ENCODE peak calls at places on chromosome 2, in ten cellular contexts. R, F, S, V, M, B, J, A, K and G are unnamed samples.

GRCh38 chr2:222575618-222576017 is 80.3 kb downstream of the FARSB start:
- DNase-seq in V (no peak), R (no peak), B (no peak), F (no peak), M (no peak), S (no peak), J (no peak), K (no peak), A (no peak), G (no peak)

GRCh38 chr2:158914066-158914465 is 54.4 kb upstream of the TANC1 start:
- DNase-seq in A (no peak), R (no peak), V (no peak), S (no peak), J (no peak), K (no peak), F (no peak), M (no peak), B (no peak), G (no peak)

GRCh38 chr2:224841910-224842309 is 125.7 kb upstream of the CCDC195 start:
- DNase-seq in F (no peak), S (no peak), R (no peak), A (no peak), V (no peak), K (no peak), M (no peak), J (no peak), B (no peak), G (no peak)

GRCh38 chr2:227406177-227407031 is 18.7 kb upstream of the SCYGR1 start:
- DNase-seq in S (peak; percentile 96), F (peak; percentile 96), J (peak; percentile 98), M (peak; percentile 6), B (peak; percentile 89), V (peak; percentile 14), R (peak; percentile 86), A (peak; percentile 75), K (peak; percentile 100), G (no peak)

GRCh38 chr2:47334356-47335136 is 68.4 kb upstream of the MSH2 start:
- DNase-seq in V (no peak), A (peak; percentile 95), K (peak; percentile 46), M (no peak), B (peak; percentile 20), S (no peak), J (no peak), R (peak; percentile 61), F (no peak), G (no peak)

GRCh38 chr2:1795842-1796580 is 51.7 kb upstream of the PXDN start:
- DNase-seq in F (no peak), V (no peak), K (no peak), R (no peak), A (no peak), J (no peak), S (no peak), B (no peak), M (no peak), G (no peak)

GRCh38 chr2:161136696-161137324 is 23.4 kb upstream of the TANK start:
- DNase-seq in J (peak; percentile 26), B (peak; percentile 23), R (no peak), F (no peak), V (no peak), A (no peak), S (peak; percentile 79), M (no peak), K (peak; percentile 40), G (peak; percentile 52)

GRCh38 chr2:178999476-178999875 is 50.5 kb downstream of the CCDC141 start:
- DNase-seq in F (no peak), B (no peak), V (no peak), J (no peak), M (no peak), R (no peak), A (no peak), S (no peak), K (no peak), G (no peak)

GRCh38 chr2:149814049-149814448 is 226.5 kb upstream of the MMADHC start:
- DNase-seq in F (no peak), V (no peak), S (no peak), M (no peak), B (no peak), J (no peak), K (no peak), R (no peak), A (no peak), G (no peak)

GRCh38 chr2:239760596-239760995 is 264.5 kb downstream of the NDUFA10 start:
- DNase-seq in A (no peak), S (no peak), M (no peak), K (no peak), F (no peak), B (no peak), J (no peak), V (no peak), R (no peak), G (no peak)